ENCODE peak calls at places on chromosome 2, in four cellular contexts. One of them, this sample, is unnamed.

GRCh38 chr2:54894467-54894866 is 155.8 kb downstream of the RTN4 start:
- DNase-seq in A172: no peak
- DNase-seq in ovary: no peak
- DNase-seq in activated CD4-positive, alpha-beta T cell treated with anti-CD3 and anti-CD28 coated beads, Interleukin-2, amount 10 ng/mL, durations not matched to agents 24 days and 14 days: no peak
- DNase-seq in this sample: no peak

GRCh38 chr2:218569661-218570500 is 1.2 kb downstream of the CNOT9 start:
- DNase-seq in ovary: no peak
- DNase-seq in activated CD4-positive, alpha-beta T cell treated with anti-CD3 and anti-CD28 coated beads, Interleukin-2, amount 10 ng/mL, durations not matched to agents 24 days and 14 days: peak; percentile 67
- DNase-seq in A172: peak; percentile 27
- DNase-seq in this sample: no peak

GRCh38 chr2:177673602-177674595 is 281.3 kb downstream of the AGPS start:
- DNase-seq in A172: peak; percentile 7
- DNase-seq in activated CD4-positive, alpha-beta T cell treated with anti-CD3 and anti-CD28 coated beads, Interleukin-2, amount 10 ng/mL, durations not matched to agents 24 days and 14 days: no peak
- DNase-seq in ovary: no peak
- DNase-seq in this sample: no peak

GRCh38 chr2:104701471-104701911 is 152.4 kb upstream of the POU3F3 start:
- DNase-seq in ovary: no peak
- DNase-seq in A172: no peak
- DNase-seq in activated CD4-positive, alpha-beta T cell treated with anti-CD3 and anti-CD28 coated beads, Interleukin-2, amount 10 ng/mL, durations not matched to agents 24 days and 14 days: no peak
- DNase-seq in this sample: no peak

GRCh38 chr2:113164930-113165585 is 8.7 kb upstream of the PSD4 start:
- DNase-seq in activated CD4-positive, alpha-beta T cell treated with anti-CD3 and anti-CD28 coated beads, Interleukin-2, amount 10 ng/mL, durations not matched to agents 24 days and 14 days: no peak
- DNase-seq in A172: no peak
- DNase-seq in ovary: no peak
- DNase-seq in this sample: no peak

GRCh38 chr2:180012523-180012922 is 5.4 kb upstream of the CWC22 start:
- DNase-seq in A172: peak; percentile 70
- DNase-seq in activated CD4-positive, alpha-beta T cell treated with anti-CD3 and anti-CD28 coated beads, Interleukin-2, amount 10 ng/mL, durations not matched to agents 24 days and 14 days: peak; percentile 48
- DNase-seq in ovary: no peak
- DNase-seq in this sample: no peak

GRCh38 chr2:137185378-137186078 is 420.2 kb downstream of the THSD7B start:
- DNase-seq in activated CD4-positive, alpha-beta T cell treated with anti-CD3 and anti-CD28 coated beads, Interleukin-2, amount 10 ng/mL, durations not matched to agents 24 days and 14 days: no peak
- DNase-seq in A172: no peak
- DNase-seq in ovary: no peak
- DNase-seq in this sample: no peak

GRCh38 chr2:20660506-20660905 is 6.4 kb upstream of the GDF7 start:
- DNase-seq in ovary: no peak
- DNase-seq in A172: no peak
- DNase-seq in activated CD4-positive, alpha-beta T cell treated with anti-CD3 and anti-CD28 coated beads, Interleukin-2, amount 10 ng/mL, durations not matched to agents 24 days and 14 days: no peak
- DNase-seq in this sample: no peak

GRCh38 chr2:161150704-161151103 is 9.5 kb upstream of the TANK start:
- DNase-seq in ovary: no peak
- DNase-seq in activated CD4-positive, alpha-beta T cell treated with anti-CD3 and anti-CD28 coated beads, Interleukin-2, amount 10 ng/mL, durations not matched to agents 24 days and 14 days: no peak
- DNase-seq in A172: no peak
- DNase-seq in this sample: no peak

GRCh38 chr2:73232471-73233153 is 427 bp downstream of the PRADC1 start:
- DNase-seq in activated CD4-positive, alpha-beta T cell treated with anti-CD3 and anti-CD28 coated beads, Interleukin-2, amount 10 ng/mL, durations not matched to agents 24 days and 14 days: peak; percentile 62
- DNase-seq in A172: no peak
- DNase-seq in ovary: no peak
- DNase-seq in this sample: no peak

GRCh38 chr2:241820625-241821384 is 11.8 kb downstream of the NEU4 start:
- DNase-seq in A172: no peak
- DNase-seq in ovary: no peak
- DNase-seq in activated CD4-positive, alpha-beta T cell treated with anti-CD3 and anti-CD28 coated beads, Interleukin-2, amount 10 ng/mL, durations not matched to agents 24 days and 14 days: no peak
- DNase-seq in this sample: no peak

GRCh38 chr2:111930404-111930803 is 32.0 kb downstream of the MERTK start:
- DNase-seq in ovary: no peak
- DNase-seq in A172: no peak
- DNase-seq in activated CD4-positive, alpha-beta T cell treated with anti-CD3 and anti-CD28 coated beads, Interleukin-2, amount 10 ng/mL, durations not matched to agents 24 days and 14 days: no peak
- DNase-seq in this sample: no peak

GRCh38 chr2:98702127-98702802 is 28.7 kb downstream of the MGAT4A start:
- DNase-seq in activated CD4-positive, alpha-beta T cell treated with anti-CD3 and anti-CD28 coated beads, Interleukin-2, amount 10 ng/mL, durations not matched to agents 24 days and 14 days: no peak
- DNase-seq in A172: no peak
- DNase-seq in ovary: no peak
- DNase-seq in this sample: no peak

GRCh38 chr2:14255135-14255820 is 377.2 kb upstream of the LRATD1 start:
- DNase-seq in activated CD4-positive, alpha-beta T cell treated with anti-CD3 and anti-CD28 coated beads, Interleukin-2, amount 10 ng/mL, durations not matched to agents 24 days and 14 days: no peak
- DNase-seq in A172: peak; percentile 76
- DNase-seq in ovary: no peak
- DNase-seq in this sample: no peak

GRCh38 chr2:230759481-230760191 is 47.0 kb downstream of the CAB39 start:
- DNase-seq in ovary: no peak
- DNase-seq in A172: no peak
- DNase-seq in activated CD4-positive, alpha-beta T cell treated with anti-CD3 and anti-CD28 coated beads, Interleukin-2, amount 10 ng/mL, durations not matched to agents 24 days and 14 days: no peak
- DNase-seq in this sample: no peak

GRCh38 chr2:25281581-25281980 is 60.1 kb downstream of the DNMT3A start:
- DNase-seq in activated CD4-positive, alpha-beta T cell treated with anti-CD3 and anti-CD28 coated beads, Interleukin-2, amount 10 ng/mL, durations not matched to agents 24 days and 14 days: no peak
- DNase-seq in ovary: no peak
- DNase-seq in A172: no peak
- DNase-seq in this sample: no peak

GRCh38 chr2:106685180-106685897 is 198.2 kb downstream of the CD8B2 start:
- DNase-seq in A172: no peak
- DNase-seq in ovary: no peak
- DNase-seq in activated CD4-positive, alpha-beta T cell treated with anti-CD3 and anti-CD28 coated beads, Interleukin-2, amount 10 ng/mL, durations not matched to agents 24 days and 14 days: no peak
- DNase-seq in this sample: no peak

GRCh38 chr2:216119986-216120385 is 10.8 kb downstream of the XRCC5 start:
- DNase-seq in activated CD4-positive, alpha-beta T cell treated with anti-CD3 and anti-CD28 coated beads, Interleukin-2, amount 10 ng/mL, durations not matched to agents 24 days and 14 days: peak; percentile 75
- DNase-seq in ovary: no peak
- DNase-seq in A172: no peak
- DNase-seq in this sample: no peak

GRCh38 chr2:27683390-27684071 is 19.8 kb downstream of the SLC4A1AP start:
- DNase-seq in activated CD4-positive, alpha-beta T cell treated with anti-CD3 and anti-CD28 coated beads, Interleukin-2, amount 10 ng/mL, durations not matched to agents 24 days and 14 days: peak; percentile 97
- DNase-seq in ovary: peak; percentile 68
- DNase-seq in A172: peak; percentile 95
- DNase-seq in this sample: no peak

GRCh38 chr2:108607706-108608301 is 73.5 kb downstream of the LIMS1 start:
- DNase-seq in ovary: no peak
- DNase-seq in A172: no peak
- DNase-seq in activated CD4-positive, alpha-beta T cell treated with anti-CD3 and anti-CD28 coated beads, Interleukin-2, amount 10 ng/mL, durations not matched to agents 24 days and 14 days: peak; percentile 83
- DNase-seq in this sample: no peak

GRCh38 chr2:230067990-230068657 is 600 bp downstream of the SLC16A14 start:
- DNase-seq in activated CD4-positive, alpha-beta T cell treated with anti-CD3 and anti-CD28 coated beads, Interleukin-2, amount 10 ng/mL, durations not matched to agents 24 days and 14 days: peak; percentile 82
- DNase-seq in ovary: peak; percentile 75
- DNase-seq in A172: no peak
- DNase-seq in this sample: no peak

GRCh38 chr2:149031396-149031795 is 7.1 kb upstream of the LYPD6B start:
- DNase-seq in A172: no peak
- DNase-seq in activated CD4-positive, alpha-beta T cell treated with anti-CD3 and anti-CD28 coated beads, Interleukin-2, amount 10 ng/mL, durations not matched to agents 24 days and 14 days: no peak
- DNase-seq in ovary: no peak
- DNase-seq in this sample: peak; percentile 80

GRCh38 chr2:16722677-16723076 is 57.0 kb upstream of the CYRIA start:
- DNase-seq in A172: no peak
- DNase-seq in activated CD4-positive, alpha-beta T cell treated with anti-CD3 and anti-CD28 coated beads, Interleukin-2, amount 10 ng/mL, durations not matched to agents 24 days and 14 days: no peak
- DNase-seq in ovary: no peak
- DNase-seq in this sample: peak; percentile 60

GRCh38 chr2:160220545-160221009 is 20.5 kb upstream of the ITGB6 start:
- DNase-seq in ovary: no peak
- DNase-seq in A172: no peak
- DNase-seq in activated CD4-positive, alpha-beta T cell treated with anti-CD3 and anti-CD28 coated beads, Interleukin-2, amount 10 ng/mL, durations not matched to agents 24 days and 14 days: peak; percentile 75
- DNase-seq in this sample: no peak

GRCh38 chr2:25548587-25548986 is 124.8 kb downstream of the DTNB start:
- DNase-seq in ovary: no peak
- DNase-seq in activated CD4-positive, alpha-beta T cell treated with anti-CD3 and anti-CD28 coated beads, Interleukin-2, amount 10 ng/mL, durations not matched to agents 24 days and 14 days: peak; percentile 55
- DNase-seq in A172: no peak
- DNase-seq in this sample: no peak

GRCh38 chr2:14717131-14717530 is 84.6 kb downstream of the LRATD1 start:
- DNase-seq in ovary: no peak
- DNase-seq in A172: no peak
- DNase-seq in activated CD4-positive, alpha-beta T cell treated with anti-CD3 and anti-CD28 coated beads, Interleukin-2, amount 10 ng/mL, durations not matched to agents 24 days and 14 days: no peak
- DNase-seq in this sample: peak; percentile 24

GRCh38 chr2:239589270-239589825 is 188.5 kb upstream of the HDAC4 start:
- DNase-seq in A172: no peak
- DNase-seq in ovary: peak; percentile 20
- DNase-seq in activated CD4-positive, alpha-beta T cell treated with anti-CD3 and anti-CD28 coated beads, Interleukin-2, amount 10 ng/mL, durations not matched to agents 24 days and 14 days: no peak
- DNase-seq in this sample: no peak

GRCh38 chr2:33370886-33371285 is 105.6 kb upstream of the RASGRP3 start:
- DNase-seq in ovary: no peak
- DNase-seq in A172: no peak
- DNase-seq in activated CD4-positive, alpha-beta T cell treated with anti-CD3 and anti-CD28 coated beads, Interleukin-2, amount 10 ng/mL, durations not matched to agents 24 days and 14 days: no peak
- DNase-seq in this sample: no peak

GRCh38 chr2:141399270-141399669 is 731.5 kb downstream of the LRP1B start:
- DNase-seq in activated CD4-positive, alpha-beta T cell treated with anti-CD3 and anti-CD28 coated beads, Interleukin-2, amount 10 ng/mL, durations not matched to agents 24 days and 14 days: no peak
- DNase-seq in ovary: no peak
- DNase-seq in A172: peak; percentile 26
- DNase-seq in this sample: no peak

GRCh38 chr2:40072442-40073232 is 293.6 kb upstream of the THUMPD2 start:
- DNase-seq in A172: no peak
- DNase-seq in ovary: no peak
- DNase-seq in activated CD4-positive, alpha-beta T cell treated with anti-CD3 and anti-CD28 coated beads, Interleukin-2, amount 10 ng/mL, durations not matched to agents 24 days and 14 days: no peak
- DNase-seq in this sample: no peak

This sample was measured in esophagus muscularis mucosa.